ENCODE peak calls at places on chromosome 21, in nine cellular contexts. One of them, this sample, is unnamed.

GRCh38 chr21:42845296-42845965 is 33.9 kb downstream of the WDR4 start:
- DNase-seq in testis: no peak
- DNase-seq in upper lobe of right lung: peak; percentile 73
- DNase-seq in kidney epithelial cell: no peak
- DNase-seq in right lobe of liver: peak; percentile 68
- DNase-seq in pancreas: peak; percentile 72
- DNase-seq in AG04450: no peak
- DNase-seq in bronchial epithelial cell: no peak
- DNase-seq in fibroblast of lung: peak; percentile 10
- DNase-seq in this sample: peak; percentile 73

GRCh38 chr21:31426235-31426797 is 82.3 kb upstream of the TIAM1 start:
- DNase-seq in bronchial epithelial cell: no peak
- DNase-seq in right lobe of liver: no peak
- DNase-seq in testis: no peak
- DNase-seq in pancreas: no peak
- DNase-seq in kidney epithelial cell: peak; percentile 25
- DNase-seq in AG04450: no peak
- DNase-seq in upper lobe of right lung: no peak
- DNase-seq in fibroblast of lung: no peak
- DNase-seq in this sample: no peak

GRCh38 chr21:35043549-35043948 is 5.6 kb downstream of the RUNX1 start:
- DNase-seq in pancreas: no peak
- DNase-seq in kidney epithelial cell: no peak
- DNase-seq in fibroblast of lung: no peak
- DNase-seq in right lobe of liver: no peak
- DNase-seq in upper lobe of right lung: no peak
- DNase-seq in AG04450: no peak
- DNase-seq in testis: no peak
- DNase-seq in bronchial epithelial cell: no peak
- DNase-seq in this sample: no peak

GRCh38 chr21:33971492-33972013 is 55.9 kb upstream of the ATP5PO start:
- DNase-seq in pancreas: no peak
- DNase-seq in AG04450: no peak
- DNase-seq in fibroblast of lung: no peak
- DNase-seq in upper lobe of right lung: no peak
- DNase-seq in testis: no peak
- DNase-seq in kidney epithelial cell: no peak
- DNase-seq in bronchial epithelial cell: peak; percentile 95
- DNase-seq in right lobe of liver: no peak
- DNase-seq in this sample: no peak

GRCh38 chr21:39954570-39954969 is 87.3 kb downstream of the PCP4 start:
- DNase-seq in bronchial epithelial cell: no peak
- DNase-seq in AG04450: no peak
- DNase-seq in kidney epithelial cell: no peak
- DNase-seq in upper lobe of right lung: no peak
- DNase-seq in pancreas: no peak
- DNase-seq in fibroblast of lung: no peak
- DNase-seq in right lobe of liver: no peak
- DNase-seq in testis: no peak
- DNase-seq in this sample: no peak

GRCh38 chr21:42214921-42215320 is 4.0 kb upstream of the ABCG1 start:
- DNase-seq in pancreas: no peak
- DNase-seq in kidney epithelial cell: no peak
- DNase-seq in upper lobe of right lung: no peak
- DNase-seq in bronchial epithelial cell: no peak
- DNase-seq in fibroblast of lung: no peak
- DNase-seq in right lobe of liver: no peak
- DNase-seq in testis: no peak
- DNase-seq in AG04450: no peak
- DNase-seq in this sample: peak; percentile 62

GRCh38 chr21:32524010-32524719 is 61.2 kb downstream of the TCP10L start:
- DNase-seq in upper lobe of right lung: no peak
- DNase-seq in pancreas: no peak
- DNase-seq in bronchial epithelial cell: peak; percentile 78
- DNase-seq in AG04450: no peak
- DNase-seq in testis: no peak
- DNase-seq in right lobe of liver: no peak
- DNase-seq in kidney epithelial cell: peak; percentile 63
- DNase-seq in fibroblast of lung: peak; percentile 81
- DNase-seq in this sample: no peak

GRCh38 chr21:33374080-33374873 is 28.9 kb upstream of the IFNGR2 start:
- DNase-seq in pancreas: no peak
- DNase-seq in testis: peak; percentile 73
- DNase-seq in kidney epithelial cell: no peak
- DNase-seq in bronchial epithelial cell: peak; percentile 69
- DNase-seq in AG04450: no peak
- DNase-seq in fibroblast of lung: peak; percentile 79
- DNase-seq in upper lobe of right lung: peak; percentile 65
- DNase-seq in right lobe of liver: no peak
- DNase-seq in this sample: no peak

GRCh38 chr21:22200378-22201092 is 1202.3 kb downstream of the NCAM2 start:
- DNase-seq in fibroblast of lung: no peak
- DNase-seq in upper lobe of right lung: no peak
- DNase-seq in pancreas: no peak
- DNase-seq in AG04450: no peak
- DNase-seq in bronchial epithelial cell: peak; percentile 23
- DNase-seq in testis: no peak
- DNase-seq in right lobe of liver: no peak
- DNase-seq in kidney epithelial cell: no peak
- DNase-seq in this sample: no peak

GRCh38 chr21:35561076-35561475 is 499.2 kb downstream of the SETD4 start:
- DNase-seq in fibroblast of lung: no peak
- DNase-seq in testis: no peak
- DNase-seq in bronchial epithelial cell: no peak
- DNase-seq in upper lobe of right lung: no peak
- DNase-seq in pancreas: no peak
- DNase-seq in kidney epithelial cell: no peak
- DNase-seq in AG04450: no peak
- DNase-seq in right lobe of liver: no peak
- DNase-seq in this sample: no peak

GRCh38 chr21:34135330-34135729 is 62.0 kb downstream of the MRPS6 start:
- DNase-seq in bronchial epithelial cell: no peak
- DNase-seq in pancreas: no peak
- DNase-seq in right lobe of liver: no peak
- DNase-seq in kidney epithelial cell: no peak
- DNase-seq in upper lobe of right lung: no peak
- DNase-seq in fibroblast of lung: no peak
- DNase-seq in AG04450: no peak
- DNase-seq in testis: no peak
- DNase-seq in this sample: no peak

GRCh38 chr21:22223385-22223784 is 1225.2 kb downstream of the NCAM2 start:
- DNase-seq in right lobe of liver: no peak
- DNase-seq in AG04450: no peak
- DNase-seq in fibroblast of lung: no peak
- DNase-seq in kidney epithelial cell: no peak
- DNase-seq in upper lobe of right lung: no peak
- DNase-seq in testis: no peak
- DNase-seq in pancreas: no peak
- DNase-seq in bronchial epithelial cell: no peak
- DNase-seq in this sample: no peak

GRCh38 chr21:33908760-33909159 is 6.8 kb downstream of the ATP5PO start:
- DNase-seq in right lobe of liver: no peak
- DNase-seq in AG04450: no peak
- DNase-seq in kidney epithelial cell: no peak
- DNase-seq in bronchial epithelial cell: no peak
- DNase-seq in upper lobe of right lung: no peak
- DNase-seq in fibroblast of lung: no peak
- DNase-seq in testis: no peak
- DNase-seq in pancreas: no peak
- DNase-seq in this sample: no peak

GRCh38 chr21:39660596-39660995 is 47.9 kb downstream of the B3GALT5 start:
- DNase-seq in bronchial epithelial cell: peak; percentile 66
- DNase-seq in fibroblast of lung: peak; percentile 76
- DNase-seq in pancreas: no peak
- DNase-seq in AG04450: peak; percentile 73
- DNase-seq in testis: peak; percentile 32
- DNase-seq in upper lobe of right lung: peak; percentile 53
- DNase-seq in right lobe of liver: no peak
- DNase-seq in kidney epithelial cell: peak; percentile 65
- DNase-seq in this sample: no peak

GRCh38 chr21:31892686-31893085 is 19.9 kb downstream of the HUNK start:
- DNase-seq in kidney epithelial cell: no peak
- DNase-seq in upper lobe of right lung: no peak
- DNase-seq in right lobe of liver: no peak
- DNase-seq in AG04450: no peak
- DNase-seq in bronchial epithelial cell: no peak
- DNase-seq in pancreas: no peak
- DNase-seq in testis: no peak
- DNase-seq in fibroblast of lung: no peak
- DNase-seq in this sample: no peak

GRCh38 chr21:42120056-42120903 is 49.2 kb downstream of the UMODL1 start:
- DNase-seq in bronchial epithelial cell: peak; percentile 38
- DNase-seq in AG04450: no peak
- DNase-seq in kidney epithelial cell: no peak
- DNase-seq in testis: no peak
- DNase-seq in right lobe of liver: no peak
- DNase-seq in fibroblast of lung: no peak
- DNase-seq in pancreas: no peak
- DNase-seq in upper lobe of right lung: no peak
- DNase-seq in this sample: no peak

GRCh38 chr21:41506526-41507520 is 1.1 kb downstream of the TMPRSS2 start:
- DNase-seq in kidney epithelial cell: no peak
- DNase-seq in testis: no peak
- DNase-seq in AG04450: no peak
- DNase-seq in bronchial epithelial cell: no peak
- DNase-seq in right lobe of liver: peak; percentile 68
- DNase-seq in upper lobe of right lung: peak; percentile 83
- DNase-seq in fibroblast of lung: no peak
- DNase-seq in pancreas: peak; percentile 89
- DNase-seq in this sample: no peak

GRCh38 chr21:41819856-41820281 is 53.0 kb upstream of the RIPK4 start:
- DNase-seq in upper lobe of right lung: peak; percentile 48
- DNase-seq in pancreas: no peak
- DNase-seq in right lobe of liver: no peak
- DNase-seq in testis: no peak
- DNase-seq in bronchial epithelial cell: no peak
- DNase-seq in AG04450: no peak
- DNase-seq in kidney epithelial cell: no peak
- DNase-seq in fibroblast of lung: no peak
- DNase-seq in this sample: peak; percentile 70

GRCh38 chr21:33152228-33153130 is 77.3 kb upstream of the IFNAR2 start:
- DNase-seq in kidney epithelial cell: no peak
- DNase-seq in fibroblast of lung: no peak
- DNase-seq in upper lobe of right lung: no peak
- DNase-seq in right lobe of liver: no peak
- DNase-seq in AG04450: no peak
- DNase-seq in testis: no peak
- DNase-seq in pancreas: no peak
- DNase-seq in bronchial epithelial cell: no peak
- DNase-seq in this sample: no peak

GRCh38 chr21:18285379-18285778 is 40.7 kb downstream of the CHODL start:
- DNase-seq in upper lobe of right lung: no peak
- DNase-seq in AG04450: no peak
- DNase-seq in right lobe of liver: no peak
- DNase-seq in kidney epithelial cell: no peak
- DNase-seq in bronchial epithelial cell: no peak
- DNase-seq in fibroblast of lung: no peak
- DNase-seq in testis: no peak
- DNase-seq in pancreas: no peak
- DNase-seq in this sample: no peak
- H3K27me3 ChIP-seq in upper lobe of right lung: no peaks in the 10 kb centered on the region
- H3K27me3 ChIP-seq in AG04450: no peaks in the 10 kb centered on the region
- H3K27me3 ChIP-seq in right lobe of liver: no peaks in the 10 kb centered on the region
- H3K27me3 ChIP-seq in kidney epithelial cell: no peaks in the 10 kb centered on the region
- H3K27me3 ChIP-seq in bronchial epithelial cell: no peaks in the 10 kb centered on the region
- H3K27me3 ChIP-seq in fibroblast of lung: no peaks in the 10 kb centered on the region
- H3K27me3 ChIP-seq in testis: no peaks in the 10 kb centered on the region
- H3K27me3 ChIP-seq in pancreas: no peaks in the 10 kb centered on the region
- H3K27me3 ChIP-seq in this sample: no peaks in the 10 kb centered on the region

GRCh38 chr21:26236281-26236680 is 65.7 kb upstream of the APP start:
- DNase-seq in AG04450: no peak
- DNase-seq in fibroblast of lung: no peak
- DNase-seq in kidney epithelial cell: no peak
- DNase-seq in testis: no peak
- DNase-seq in bronchial epithelial cell: no peak
- DNase-seq in upper lobe of right lung: no peak
- DNase-seq in pancreas: no peak
- DNase-seq in right lobe of liver: no peak
- DNase-seq in this sample: no peak
- H3K27me3 ChIP-seq in AG04450: no peaks in the 10 kb centered on the region
- H3K27me3 ChIP-seq in fibroblast of lung: no peaks in the 10 kb centered on the region
- H3K27me3 ChIP-seq in kidney epithelial cell: no peaks in the 10 kb centered on the region
- H3K27me3 ChIP-seq in testis: no peaks in the 10 kb centered on the region
- H3K27me3 ChIP-seq in bronchial epithelial cell: no peaks in the 10 kb centered on the region
- H3K27me3 ChIP-seq in upper lobe of right lung: no peaks in the 10 kb centered on the region
- H3K27me3 ChIP-seq in pancreas: no peaks in the 10 kb centered on the region
- H3K27me3 ChIP-seq in right lobe of liver: no peaks in the 10 kb centered on the region
- H3K27me3 ChIP-seq in this sample: no peaks in the 10 kb centered on the region

GRCh38 chr21:38654580-38654979 is 151.1 kb upstream of the ETS2 start:
- DNase-seq in upper lobe of right lung: no peak
- DNase-seq in kidney epithelial cell: no peak
- DNase-seq in testis: no peak
- DNase-seq in right lobe of liver: no peak
- DNase-seq in AG04450: no peak
- DNase-seq in pancreas: no peak
- DNase-seq in fibroblast of lung: no peak
- DNase-seq in bronchial epithelial cell: no peak
- DNase-seq in this sample: no peak
- H3K27me3 ChIP-seq in upper lobe of right lung: peaks cover 11% of the 10 kb centered on the region
- H3K27me3 ChIP-seq in kidney epithelial cell: peaks cover 29% of the 10 kb centered on the region
- H3K27me3 ChIP-seq in testis: no peaks in the 10 kb centered on the region
- H3K27me3 ChIP-seq in right lobe of liver: no peaks in the 10 kb centered on the region
- H3K27me3 ChIP-seq in AG04450: peaks cover 81% of the 10 kb centered on the region
- H3K27me3 ChIP-seq in pancreas: peaks cover 34% of the 10 kb centered on the region
- H3K27me3 ChIP-seq in fibroblast of lung: peaks cover 40% of the 10 kb centered on the region
- H3K27me3 ChIP-seq in bronchial epithelial cell: peaks cover 7% of the 10 kb centered on the region
- H3K27me3 ChIP-seq in this sample: no peaks in the 10 kb centered on the region

GRCh38 chr21:45326169-45326833 is 38.6 kb upstream of the POFUT2 start:
- DNase-seq in AG04450: no peak
- DNase-seq in kidney epithelial cell: no peak
- DNase-seq in bronchial epithelial cell: no peak
- DNase-seq in right lobe of liver: peak; percentile 55
- DNase-seq in upper lobe of right lung: peak; percentile 61
- DNase-seq in pancreas: peak; percentile 71
- DNase-seq in fibroblast of lung: peak; percentile 63
- DNase-seq in testis: peak; percentile 84
- DNase-seq in this sample: peak; percentile 66

GRCh38 chr21:45324430-45325205 is 36.9 kb upstream of the POFUT2 start:
- DNase-seq in fibroblast of lung: no peak
- DNase-seq in upper lobe of right lung: peak; percentile 67
- DNase-seq in pancreas: peak; percentile 78
- DNase-seq in bronchial epithelial cell: no peak
- DNase-seq in testis: peak; percentile 68
- DNase-seq in kidney epithelial cell: no peak
- DNase-seq in right lobe of liver: peak; percentile 53
- DNase-seq in AG04450: no peak
- DNase-seq in this sample: peak; percentile 77

GRCh38 chr21:45326834-45327457 is 39.3 kb upstream of the POFUT2 start:
- DNase-seq in upper lobe of right lung: peak; percentile 25
- DNase-seq in AG04450: no peak
- DNase-seq in right lobe of liver: no peak
- DNase-seq in bronchial epithelial cell: no peak
- DNase-seq in kidney epithelial cell: no peak
- DNase-seq in fibroblast of lung: no peak
- DNase-seq in pancreas: no peak
- DNase-seq in testis: no peak
- DNase-seq in this sample: peak; percentile 61

GRCh38 chr21:45323487-45324380 is 36.0 kb upstream of the POFUT2 start:
- DNase-seq in testis: no peak
- DNase-seq in upper lobe of right lung: peak; percentile 56
- DNase-seq in bronchial epithelial cell: no peak
- DNase-seq in AG04450: no peak
- DNase-seq in kidney epithelial cell: no peak
- DNase-seq in fibroblast of lung: peak; percentile 75
- DNase-seq in right lobe of liver: peak; percentile 29
- DNase-seq in pancreas: peak; percentile 62
- DNase-seq in this sample: peak; percentile 54

GRCh38 chr21:45325206-45326168 is 37.8 kb upstream of the POFUT2 start:
- DNase-seq in fibroblast of lung: no peak
- DNase-seq in kidney epithelial cell: no peak
- DNase-seq in bronchial epithelial cell: no peak
- DNase-seq in right lobe of liver: peak; percentile 48
- DNase-seq in testis: peak; percentile 70
- DNase-seq in upper lobe of right lung: peak; percentile 64
- DNase-seq in pancreas: peak; percentile 64
- DNase-seq in AG04450: no peak
- DNase-seq in this sample: peak; percentile 71
- H3K27me3 ChIP-seq in fibroblast of lung: no peaks in the 10 kb centered on the region
- H3K27me3 ChIP-seq in kidney epithelial cell: no peaks in the 10 kb centered on the region
- H3K27me3 ChIP-seq in bronchial epithelial cell: no peaks in the 10 kb centered on the region
- H3K27me3 ChIP-seq in right lobe of liver: no peaks in the 10 kb centered on the region
- H3K27me3 ChIP-seq in testis: no peaks in the 10 kb centered on the region
- H3K27me3 ChIP-seq in upper lobe of right lung: no peaks in the 10 kb centered on the region
- H3K27me3 ChIP-seq in pancreas: no peaks in the 10 kb centered on the region
- H3K27me3 ChIP-seq in AG04450: no peaks in the 10 kb centered on the region
- H3K27me3 ChIP-seq in this sample: peaks cover 50% of the 10 kb centered on the region

This sample was measured in spleen.